ENCODE peak calls at places on chromosomes 13 and 19, in four cellular contexts. O is A549, I is NB4, N is WTC11. Q is an unnamed sample.
A peak's percentile ranks its signal among the peaks of the same experiment; 100 is the strongest.

GRCh38 chr13:64782459-64782858 is 2447.7 kb downstream of the PCDH9 start:
- DNase-seq in N (no peak), I (no peak), O (no peak), Q (no peak)

GRCh38 chr13:30148171-30148754 is 159.1 kb downstream of the KATNAL1 start:
- DNase-seq in N (no peak), I (no peak), O (no peak), Q (no peak)

GRCh38 chr19:43743059-43743458 is 11.7 kb downstream of the SMG9 start:
- DNase-seq in I (no peak), O (no peak), N (no peak), Q (no peak)

GRCh38 chr13:110538632-110539031 is 22.9 kb downstream of the RAB20 start:
- DNase-seq in O (no peak), I (peak; percentile 40), N (no peak), Q (no peak)

GRCh38 chr13:103883152-103883551 is 816.9 kb upstream of the SLC10A2 start:
- DNase-seq in O (peak; percentile 24), I (peak; percentile 40), N (peak; percentile 65), Q (no peak)

GRCh38 chr19:575527-576506 is 3.4 kb downstream of the BSG start:
- DNase-seq in I (peak; percentile 29), O (no peak), N (no peak), Q (no peak)

GRCh38 chr19:1901940-1902404 is 3.2 kb upstream of the ADAT3 start:
- DNase-seq in O (no peak), I (peak; percentile 85), N (no peak), Q (no peak)

GRCh38 chr13:31029129-31029528 is 96.7 kb downstream of the TEX26 start:
- DNase-seq in O (no peak), I (no peak), N (no peak), Q (no peak)

GRCh38 chr19:3479819-3480215 is 508 bp downstream of the SMIM24 start:
- DNase-seq in N (peak; percentile 75), O (no peak), I (no peak), Q (no peak)

GRCh38 chr19:15213715-15214381 is 13.1 kb upstream of the NOTCH3 start:
- DNase-seq in O (no peak), N (peak; percentile 25), I (no peak), Q (no peak)

GRCh38 chr19:12574036-12574435 is 22.8 kb upstream of the ZNF564 start:
- DNase-seq in I (peak; percentile 17), O (no peak), N (no peak), Q (peak; percentile 71)

GRCh38 chr13:48068036-48068435 is 26.9 kb downstream of the MED4 start:
- DNase-seq in O (no peak), I (no peak), N (no peak), Q (no peak)

GRCh38 chr19:2168619-2169424 is 5.1 kb downstream of the DOT1L start:
- DNase-seq in O (peak; percentile 78), I (peak; percentile 90), N (no peak), Q (peak; percentile 92)

DNA sequence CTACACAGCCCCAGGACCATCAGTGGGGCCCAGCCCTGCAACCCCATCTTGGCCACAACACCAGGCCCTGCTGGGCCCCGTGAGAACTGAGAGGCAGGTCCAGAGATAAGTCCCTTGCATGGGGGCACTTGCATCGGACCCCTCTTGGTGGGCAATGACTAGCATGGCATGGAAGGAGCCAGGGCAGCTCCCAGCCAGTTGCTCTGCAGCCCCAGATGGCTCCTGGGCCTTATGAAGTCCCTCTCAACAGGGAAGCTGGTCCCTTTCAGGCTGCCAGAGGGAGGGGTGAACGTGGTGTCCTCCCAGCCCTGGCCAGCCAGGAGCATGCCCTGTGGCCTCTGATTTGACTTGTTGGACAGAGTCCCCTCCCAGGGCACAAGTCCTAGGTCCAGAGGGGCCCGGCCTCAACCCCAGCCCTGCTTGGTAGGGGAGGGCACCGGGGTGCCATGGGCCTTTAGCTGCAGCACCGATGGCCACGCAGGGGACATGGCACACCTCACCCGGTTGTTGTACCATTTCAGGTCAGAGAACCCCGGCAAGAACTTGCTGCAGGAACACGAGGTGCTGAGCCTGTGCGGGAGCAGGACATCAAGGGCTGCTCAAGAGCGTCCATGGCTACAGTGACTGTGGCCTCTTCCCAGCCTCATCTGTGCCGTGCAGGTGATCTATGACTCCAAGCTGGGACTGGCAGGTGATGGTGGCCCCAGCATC is 17.4 kb upstream of the ZNF14 start:
- DNase-seq in N (no peak), I (no peak), O (no peak), Q (no peak)
- TF ChIP-seq MAX in N (no peak), I (no peak), O (no peak), Q (no peak)

GRCh38 chr19:17648786-17649185 is 39.4 kb downstream of the UNC13A start:
- DNase-seq in I (no peak), O (no peak), N (no peak), Q (no peak)

GRCh38 chr19:17642656-17643055 is 45.5 kb downstream of the UNC13A start:
- DNase-seq in N (no peak), O (no peak), I (no peak), Q (no peak)

GRCh38 chr19:17645339-17645963 is 42.7 kb downstream of the UNC13A start:
- DNase-seq in I (no peak), N (no peak), O (no peak), Q (no peak)

GRCh38 chr19:17648097-17648660 is 40.0 kb downstream of the UNC13A start:
- DNase-seq in I (no peak), N (peak; percentile 44), O (no peak), Q (no peak)

GRCh38 chr19:17647071-17648020 is 40.8 kb downstream of the UNC13A start:
- DNase-seq in I (no peak), N (peak; percentile 40), O (no peak), Q (no peak)
- TF ChIP-seq MAX in I (no peak), N (no peak), O (no peak), Q (no peak)

DNA sequence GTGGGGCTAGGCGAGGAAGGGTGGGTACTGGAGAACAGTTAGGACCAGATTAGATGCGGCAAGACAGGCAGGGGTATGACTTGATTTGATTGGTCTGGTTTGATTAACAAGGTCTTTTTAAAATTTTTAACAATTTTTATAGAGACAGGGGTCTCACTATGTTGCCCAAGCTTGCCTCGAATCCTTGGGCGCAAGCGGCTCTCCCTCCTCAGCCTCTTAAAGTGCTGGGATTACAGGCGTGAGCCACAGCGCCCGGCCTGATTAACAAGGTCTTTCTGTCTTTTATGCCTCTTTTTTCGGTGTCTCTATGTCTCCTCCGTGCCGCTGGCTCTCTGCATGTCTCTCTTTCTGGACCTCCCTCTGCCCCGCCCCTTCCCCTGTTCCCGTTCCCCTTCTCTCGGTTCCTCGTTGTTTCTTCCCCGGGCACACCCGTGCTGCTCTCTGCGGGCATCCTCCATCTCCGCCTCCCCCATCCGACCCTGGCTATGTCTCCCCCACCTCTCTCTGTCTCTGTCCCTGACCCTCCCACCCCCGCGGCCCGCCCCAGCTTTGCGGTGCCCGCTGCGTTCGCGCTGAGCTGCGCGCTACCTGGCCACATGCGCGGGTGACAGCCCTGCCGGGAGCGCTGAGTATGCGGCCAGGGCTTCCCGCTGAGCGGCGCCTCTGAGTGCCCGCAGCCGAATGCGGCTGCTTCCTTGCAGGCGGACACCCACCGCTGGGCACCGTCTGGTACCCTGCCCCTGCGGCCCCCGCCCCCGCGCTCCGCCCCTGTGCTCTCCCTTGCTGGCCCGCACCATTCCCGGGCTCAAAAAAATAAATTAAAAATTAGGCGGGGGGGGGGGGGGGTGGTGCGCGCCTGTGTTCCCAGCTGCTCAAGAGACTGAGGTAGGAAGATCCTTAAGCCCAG is 8.1 kb upstream of the SDHAF1 start:
- DNase-seq in I (peak; percentile 58), N (peak; percentile 61), O (peak; percentile 81), Q (no peak)
- TF ChIP-seq MAX in I (no peak), N (no peak), O (peak; percentile 76), Q (no peak)

DNA sequence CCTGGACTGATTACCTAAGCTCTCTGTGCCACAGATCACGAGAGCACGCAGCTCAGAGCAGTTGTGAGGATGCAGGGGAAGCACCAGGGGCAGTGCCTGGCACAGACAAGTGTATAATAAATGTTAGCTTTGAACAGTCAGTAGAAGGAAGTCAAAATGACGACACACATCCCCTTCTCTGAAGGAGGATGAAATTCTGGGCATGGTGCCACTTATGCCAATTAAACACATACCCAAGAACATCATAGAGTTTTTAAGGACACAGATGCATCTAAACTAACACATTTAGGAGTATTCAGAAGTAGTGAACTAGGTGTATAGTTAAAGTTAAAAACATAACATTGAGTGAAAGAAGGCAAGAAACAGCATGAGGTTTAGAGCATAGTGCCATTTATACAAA is 25.0 kb upstream of the SIGLEC11 start:
- DNase-seq in O (no peak), N (no peak), I (no peak), Q (no peak)
- TF ChIP-seq MAX in O (no peak), N (no peak), I (no peak), Q (no peak)

Q was measured in GM12878.